ENCODE peak calls at places on chromosomes 11 and 22, in seven cellular contexts. O is A549; P is RWPE1; S is NAMALWA; C is neural progenitor cell; D is midbrain; Z is activated CD4-positive, alpha-beta T cell treated with anti-CD3 and anti-CD28 coated beads, Interleukin-2, amount 50 U/mL, for 48 hours. K is an unnamed sample.

GRCh38 chr11:106304274-106304673 is 226.8 kb downstream of the AASDHPPT start:
- DNase-seq in D (no peak), P (no peak), S (no peak), Z (no peak), C (no peak), O (no peak), K (no peak)

GRCh38 chr11:48170840-48171233 is 45.8 kb upstream of the OR4B1 start:
- DNase-seq in Z (no peak), D (no peak), C (no peak), O (no peak), S (peak), P (no peak), K (no peak)

GRCh38 chr11:32448232-32448631 is 12.9 kb upstream of the WT1 start:
- DNase-seq in O (peak), S (peak), C (peak), Z (no peak), D (no peak), P (no peak), K (no peak)

GRCh38 chr22:30004101-30004500 is 76.2 kb upstream of the HORMAD2 start:
- DNase-seq in S (no peak), O (no peak), D (no peak), P (no peak), C (no peak), Z (no peak), K (no peak)

GRCh38 chr11:63866211-63866610 is 27.3 kb downstream of the MARK2 start:
- DNase-seq in C (no peak), S (peak), Z (peak), O (no peak), D (no peak), P (no peak), K (no peak)

GRCh38 chr11:57668467-57668890 is 565 bp downstream of the ZDHHC5 start:
- DNase-seq in P (no peak), Z (no peak), S (peak), C (no peak), D (no peak), O (no peak), K (no peak)

GRCh38 chr11:61079416-61080150 is 22.7 kb upstream of the CD5 start:
- DNase-seq in P (no peak), O (no peak), D (no peak), Z (no peak), C (peak), S (no peak), K (no peak)

GRCh38 chr11:24082860-24083259 is 414.0 kb upstream of the LUZP2 start:
- DNase-seq in P (no peak), D (no peak), C (no peak), Z (no peak), O (no peak), S (no peak), K (no peak)

GRCh38 chr11:33931032-33931431 is 39.2 kb upstream of the LMO2 start:
- DNase-seq in P (no peak), D (no peak), Z (no peak), O (no peak), C (no peak), S (no peak), K (no peak)

GRCh38 chr11:113992459-113993105 is 17.7 kb downstream of the HTR3A start:
- DNase-seq in S (no peak), O (no peak), Z (no peak), C (peak), P (no peak), D (no peak), K (no peak)

GRCh38 chr11:92284558-92284957 is 59.9 kb downstream of the FAT3 start:
- DNase-seq in D (no peak), P (no peak), C (no peak), Z (no peak), S (no peak), O (no peak), K (no peak)

GRCh38 chr11:110049501-110050200 is 43.5 kb upstream of the ZC3H12C start:
- DNase-seq in S (no peak), P (no peak), O (no peak), Z (no peak), D (no peak), C (no peak), K (no peak)

GRCh38 chr11:19828382-19829108 is 115.9 kb downstream of the NAV2 start:
- DNase-seq in Z (no peak), O (no peak), S (peak), P (no peak), C (no peak), D (no peak), K (no peak)

GRCh38 chr11:9001736-9002135 is 2.1 kb downstream of the NRIP3 start:
- DNase-seq in P (peak), Z (peak), C (no peak), O (no peak), S (no peak), D (no peak), K (no peak)

GRCh38 chr11:76939219-76939631 is 78.5 kb downstream of the ACER3 start:
- DNase-seq in O (peak), D (no peak), C (no peak), Z (no peak), S (no peak), P (no peak), K (no peak)

GRCh38 chr11:29336727-29337212 is 680.1 kb downstream of the KCNA4 start:
- DNase-seq in Z (no peak), D (no peak), O (no peak), C (no peak), P (no peak), S (no peak), K (no peak)

GRCh38 chr11:30617762-30618161 is 31.6 kb upstream of the MPPED2 start:
- DNase-seq in Z (no peak), C (no peak), D (no peak), P (no peak), S (no peak), O (no peak), K (no peak)

GRCh38 chr11:22193348-22194051 is 615 bp downstream of the ANO5 start:
- DNase-seq in O (peak), C (peak), Z (no peak), D (peak), P (no peak), S (no peak), K (no peak)

GRCh38 chr11:64469288-64469687 is 110.3 kb downstream of the RPS6KA4 start:
- DNase-seq in P (no peak), O (no peak), C (no peak), Z (no peak), S (no peak), D (no peak), K (no peak)

GRCh38 chr22:46622081-46622521 is 1.9 kb downstream of the GRAMD4 start:
- DNase-seq in S (no peak), D (peak), P (no peak), O (no peak), C (no peak), Z (no peak), K (no peak)

GRCh38 chr22:44497218-44497903 is 672 bp downstream of the RTL6 start:
- DNase-seq in P (peak), O (no peak), D (no peak), C (peak), S (no peak), Z (peak), K (no peak)

GRCh38 chr11:64990222-64990918 is 6.4 kb downstream of the BATF2 start:
- DNase-seq in Z (no peak), S (peak), O (no peak), D (no peak), P (no peak), C (no peak), K (no peak)

GRCh38 chr22:22881116-22882032 is 6.2 kb upstream of the IGLL5 start:
- DNase-seq in P (no peak), C (no peak), O (no peak), D (no peak), Z (no peak), S (no peak), K (no peak)

GRCh38 chr11:86696004-86696403 is 23.6 kb upstream of the ME3 start:
- DNase-seq in Z (no peak), C (no peak), P (peak), D (no peak), S (no peak), O (peak), K (no peak)

GRCh38 chr11:83192846-83193245 is 666 bp upstream of the ANKRD42 start:
- DNase-seq in S (no peak), C (no peak), D (no peak), P (peak), O (no peak), Z (no peak), K (no peak)

GRCh38 chr11:134037093-134037908 is 31.6 kb upstream of the JAM3 start:
- DNase-seq in P (peak), D (peak), O (peak), Z (peak), C (peak), S (peak), K (peak)

GRCh38 chr11:111378773-111379499 is at the start of gene POU2AF1:
- DNase-seq in P (peak), O (no peak), D (no peak), S (peak), Z (peak), C (no peak), K (no peak)

GRCh38 chr11:60125962-60126585 is 37.6 kb downstream of the MS4A2 start:
- DNase-seq in O (no peak), P (peak), Z (no peak), C (no peak), D (no peak), S (no peak), K (peak)

GRCh38 chr11:64040684-64041267 is 5.0 kb downstream of the FLRT1 start:
- DNase-seq in C (peak), O (peak), Z (no peak), P (no peak), S (no peak), D (peak), K (no peak)